ENCODE peak calls at places on chromosomes 13 and 19, in five cellular contexts. D is kidney; X is cardiac muscle cell; L is stomach; A is activated T-helper 1 cell treated with anti-CD3 and anti-CD28 coated beads, Interleukin-12 subunit alpha, Interleukin-12 subunit beta, Interleukin-2, Interleukin-4 antibody, amounts not matched to agents 30 ng/mL and 10 ng/mL and 1 ng/mL, durations not matched to agents 14 hours and 24 hours and 36 hours. N is an unnamed sample.

GRCh38 chr13:75365724-75366173 is 116.2 kb downstream of the TBC1D4 start:
- DNase-seq in D (no peak), X (peak; percentile 36), L (no peak), A (peak; percentile 43), N (no peak)

GRCh38 chr13:44415815-44416214 is 42.2 kb downstream of the SERP2 start:
- DNase-seq in D (peak; percentile 62), X (no peak), L (no peak), A (no peak), N (no peak)

GRCh38 chr19:23395041-23395721 is at the start of gene ZNF91:
- DNase-seq in D (peak; percentile 98), X (peak; percentile 97), L (peak; percentile 96), A (peak; percentile 88), N (peak; percentile 80)

GRCh38 chr19:29714953-29715694 is at the start of gene C19orf12:
- DNase-seq in D (peak; percentile 91), X (peak; percentile 61), L (peak; percentile 68), A (peak; percentile 66), N (peak; percentile 69)

GRCh38 chr13:77291779-77292178 is 35.1 kb downstream of the MYCBP2 start:
- DNase-seq in D (no peak), X (no peak), L (no peak), A (no peak), N (no peak)

GRCh38 chr19:48398329-48399235 is 5.1 kb downstream of the GRIN2D start:
- DNase-seq in D (peak; percentile 91), X (peak; percentile 93), L (peak; percentile 78), A (peak; percentile 84), N (peak; percentile 93)

GRCh38 chr13:97339019-97339988 is 94.7 kb upstream of the RAP2A start:
- DNase-seq in D (no peak), X (peak; percentile 95), L (peak; percentile 29), A (no peak), N (peak; percentile 37)

GRCh38 chr13:32035701-32036100 is 4.1 kb downstream of the FRY start:
- DNase-seq in D (no peak), X (no peak), L (no peak), A (no peak), N (no peak)

GRCh38 chr13:46496086-46496485 is 56.9 kb upstream of the LRCH1 start:
- DNase-seq in D (no peak), X (no peak), L (no peak), A (no peak), N (no peak)

GRCh38 chr19:3176715-3177501 is 1.7 kb upstream of the S1PR4 start:
- DNase-seq in D (peak; percentile 84), X (no peak), L (peak; percentile 69), A (peak; percentile 62), N (peak; percentile 48)

GRCh38 chr19:51326216-51327065 is 15.0 kb downstream of the IGLON5 start:
- DNase-seq in D (no peak), X (no peak), L (no peak), A (no peak), N (no peak)

GRCh38 chr13:24644051-24644450 is 36.2 kb upstream of the ATP12A start:
- DNase-seq in D (no peak), X (peak; percentile 83), L (no peak), A (no peak), N (peak; percentile 46)

GRCh38 chr19:888615-889385 is 4.2 kb downstream of the MED16 start:
- DNase-seq in D (no peak), X (no peak), L (no peak), A (no peak), N (no peak)

GRCh38 chr19:32098953-32099352 is 246.5 kb upstream of the ZNF507 start:
- DNase-seq in D (no peak), X (no peak), L (no peak), A (no peak), N (no peak)

GRCh38 chr19:17450264-17451075 is 2.0 kb upstream of the TMEM221 start:
- DNase-seq in D (no peak), X (no peak), L (no peak), A (peak; percentile 14), N (no peak)